ENCODE peak calls at places on chromosomes 13 and 19, in ten cellular contexts. Z, B, J, U, P, M, R, G, A and O are unnamed samples. For H3K4me1 and H3K9me3, the result is how much of the 10 kb centered on the place peaks cover.

GRCh38 chr13:23384111-23384510 is 49.4 kb downstream of the SACS start:
- DNase-seq in A (peak), Z (no peak), G (no peak), M (no peak), P (no peak), B (no peak), U (no peak), J (no peak), R (no peak), O (no peak)

GRCh38 chr19:33971073-33971472 is 174.4 kb downstream of the KCTD15 start:
- DNase-seq in J (no peak), A (no peak), Z (no peak), G (no peak), R (no peak), P (no peak), B (no peak), U (no peak), M (no peak), O (no peak)

GRCh38 chr13:48853381-48854102 is 122.2 kb upstream of the FNDC3A start:
- DNase-seq in G (no peak), J (no peak), B (no peak), A (peak), M (no peak), P (peak), Z (no peak), U (peak), R (no peak), O (no peak)

GRCh38 chr19:42280761-42281174 is 11.7 kb downstream of the CIC start:
- DNase-seq in A (peak), B (no peak), G (peak), U (no peak), M (no peak), J (no peak), P (no peak), R (no peak), Z (no peak), O (no peak)

GRCh38 chr13:23159205-23159586 is 21.6 kb upstream of the SGCG start:
- DNase-seq in M (peak), P (peak), Z (no peak), G (peak), J (no peak), R (peak), A (peak), U (no peak), B (no peak), O (peak)

GRCh38 chr19:52102163-52102562 is 6.6 kb upstream of the ZNF841 start:
- DNase-seq in Z (no peak), U (no peak), B (no peak), G (no peak), A (no peak), M (no peak), P (no peak), J (no peak), R (no peak), O (no peak)

GRCh38 chr13:26502826-26503225 is 54.7 kb upstream of the WASF3 start:
- DNase-seq in U (no peak), A (peak), B (peak), Z (no peak), R (no peak), J (no peak), M (peak), P (peak), G (no peak), O (peak)

GRCh38 chr19:5326986-5327623 is 13.5 kb downstream of the PTPRS start:
- DNase-seq in R (no peak), J (no peak), P (no peak), A (no peak), G (no peak), B (no peak), U (no peak), Z (no peak), M (peak), O (no peak)

GRCh38 chr13:71634605-71635443 is 232.2 kb downstream of the DACH1 start:
- DNase-seq in B (no peak), U (no peak), R (no peak), Z (no peak), M (no peak), P (no peak), A (peak), G (no peak), J (no peak), O (no peak)

GRCh38 chr19:35090795-35091214 is 24.8 kb upstream of the FXYD3 start:
- DNase-seq in U (no peak), J (no peak), G (no peak), R (no peak), P (no peak), M (peak), A (no peak), Z (no peak), B (no peak), O (no peak)

GRCh38 chr19:5623397-5624153 is 692 bp downstream of the SAFB start:
- DNase-seq in B (no peak), A (no peak), Z (no peak), U (no peak), R (no peak), P (no peak), G (no peak), J (peak), M (peak), O (no peak)

GRCh38 chr13:60758637-60759036 is 361.6 kb downstream of the TDRD3 start:
- DNase-seq in G (no peak), U (no peak), P (no peak), B (no peak), M (no peak), A (no peak), Z (no peak), J (no peak), R (no peak), O (no peak)

GRCh38 chr13:46648166-46648607 is 95.2 kb downstream of the LRCH1 start:
- DNase-seq in G (no peak), M (peak), B (no peak), P (peak), J (peak), A (peak), U (no peak), Z (no peak), R (no peak), O (no peak)

GRCh38 chr13:55266644-55267043 is 1874.1 kb upstream of the PRR20A start:
- DNase-seq in J (no peak), G (no peak), Z (no peak), U (no peak), P (no peak), B (no peak), A (no peak), M (no peak), R (no peak), O (no peak)

GRCh38 chr13:37226966-37227365 is 121.5 kb upstream of the CSNK1A1L start:
- DNase-seq in M (no peak), P (no peak), G (no peak), A (peak), U (no peak), Z (no peak), J (no peak), B (no peak), R (no peak), O (no peak)

GRCh38 chr19:34165295-34165738 is 7.0 kb upstream of the LSM14A start:
- DNase-seq in A (no peak), R (peak), M (no peak), J (no peak), U (no peak), P (no peak), Z (no peak), G (no peak), B (no peak), O (no peak)

GRCh38 chr13:66159526-66159925 is 1070.6 kb downstream of the PCDH9 start:
- DNase-seq in U (no peak), B (no peak), P (no peak), A (no peak), J (no peak), Z (no peak), M (no peak), R (no peak), G (no peak), O (no peak)

GRCh38 chr13:40096357-40096911 is 441.0 kb downstream of the COG6 start:
- DNase-seq in Z (peak), J (peak), G (no peak), P (no peak), A (no peak), B (no peak), U (no peak), M (no peak), R (no peak), O (no peak)

GRCh38 chr13:22285867-22286632 is 615.2 kb downstream of the FGF9 start:
- DNase-seq in R (no peak), Z (no peak), P (no peak), G (no peak), M (no peak), A (no peak), B (no peak), U (no peak), J (no peak), O (no peak)

GRCh38 chr13:41565221-41565620 is 107.9 kb downstream of the RGCC start:
- DNase-seq in B (no peak), G (no peak), R (no peak), P (peak), U (no peak), A (peak), Z (no peak), M (no peak), J (no peak), O (no peak)

GRCh38 chr19:45276284-45276687 is 25.2 kb downstream of the MARK4 start:
- DNase-seq in G (no peak), R (no peak), P (peak), A (peak), Z (no peak), U (no peak), M (no peak), J (no peak), B (no peak), O (peak)

GRCh38 chr19:48968813-48969218 is 3.7 kb downstream of the FTL start:
- DNase-seq in B (no peak), M (no peak), A (no peak), Z (no peak), R (no peak), U (no peak), P (no peak), J (no peak), G (peak), O (no peak)
- H3K4me1 ChIP-seq in B (under half), M (under half), A (under half), Z (under half), R (under half), U (under half), P (under half), J (under half), G (under half), O (under half)

GRCh38 chr13:31107109-31107508 is 54.6 kb downstream of the HSPH1 start:
- DNase-seq in M (no peak), G (no peak), Z (no peak), P (no peak), R (no peak), U (no peak), B (no peak), A (no peak), J (no peak), O (no peak)
- H3K9me3 ChIP-seq in M (under half), G (under half), Z (under half), P (under half), R (under half), U (under half), B (under half), A (under half), J (under half), O (under half)

GRCh38 chr19:38695832-38696732 is 48.2 kb downstream of the CAPN12 start:
- DNase-seq in R (no peak), Z (no peak), P (no peak), B (no peak), M (no peak), G (peak), A (no peak), U (peak), J (no peak), O (no peak)
- H3K4me1 ChIP-seq in R (half or more), Z (under half), P (under half), B (half or more), M (under half), G (half or more), A (under half), U (half or more), J (under half), O (under half)

GRCh38 chr19:56554272-56554869 is 12.9 kb upstream of the ZNF470 start:
- DNase-seq in B (no peak), P (peak), J (no peak), R (no peak), G (no peak), A (no peak), M (no peak), U (no peak), Z (no peak), O (no peak)
- H3K9me3 ChIP-seq in B (half or more), P (under half), J (half or more), R (half or more), G (under half), A (half or more), M (half or more), U (half or more), Z (under half), O (under half)

GRCh38 chr19:49413348-49413747 is 9.9 kb downstream of the PTH2 start:
- DNase-seq in P (peak), J (no peak), A (peak), G (no peak), Z (no peak), M (no peak), U (peak), R (no peak), B (no peak), O (no peak)
- H3K4me1 ChIP-seq in P (under half), J (under half), A (under half), G (under half), Z (under half), M (under half), U (under half), R (under half), B (under half), O (under half)

DNA sequence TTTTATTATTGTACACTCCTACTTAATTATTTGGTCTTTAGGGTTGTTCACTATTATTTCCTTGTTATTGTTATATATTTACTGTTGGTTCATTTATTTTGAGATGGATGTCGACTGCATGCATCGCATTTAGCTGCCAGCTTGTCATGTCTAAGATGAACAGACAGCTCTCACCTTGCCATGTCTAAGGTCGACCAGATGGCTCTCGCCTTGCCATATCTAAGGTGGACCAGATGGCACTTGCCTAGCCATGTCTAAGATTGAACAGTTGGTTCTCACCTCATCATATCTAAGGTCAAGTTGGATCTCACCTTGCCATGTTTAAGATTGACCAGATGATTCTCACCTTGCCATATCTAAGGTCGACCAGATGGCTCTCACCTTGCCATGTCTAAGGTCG is 1440.9 kb downstream of the UQCRFS1 start:
- DNase-seq in P (no peak), A (no peak), Z (no peak), R (no peak), G (no peak), B (no peak), J (no peak), M (no peak), U (no peak), O (no peak)
- H3K9me3 ChIP-seq in P (under half), A (under half), Z (under half), R (under half), G (under half), B (half or more), J (under half), M (half or more), U (under half), O (under half)

GRCh38 chr19:18905520-18906236 is 9.7 kb upstream of the CERS1 start:
- DNase-seq in P (no peak), A (no peak), U (no peak), J (no peak), B (no peak), R (no peak), Z (no peak), M (no peak), G (no peak), O (peak)
- H3K4me1 ChIP-seq in P (under half), A (under half), U (under half), J (under half), B (under half), R (under half), Z (under half), M (under half), G (under half), O (under half)

DNA sequence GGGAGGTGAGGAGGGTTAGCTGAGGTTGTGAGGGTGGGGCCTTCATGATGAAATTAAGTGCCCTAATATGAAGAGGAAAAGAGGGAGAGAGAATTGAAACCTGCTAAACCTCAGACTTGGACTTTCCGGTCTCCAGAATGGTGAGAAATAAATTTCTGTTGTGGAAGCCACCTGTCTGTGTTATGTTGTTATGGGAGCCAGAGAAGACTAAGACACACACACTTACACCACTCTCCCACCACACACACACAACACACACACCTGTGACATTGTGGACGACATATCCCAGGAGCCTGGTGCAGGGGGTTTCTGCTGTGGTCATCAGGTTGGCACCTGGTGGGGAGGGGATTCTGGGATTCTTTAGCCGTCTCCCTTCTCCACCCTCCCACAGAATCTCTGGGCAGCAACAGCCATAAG is 14.0 kb downstream of the KLK4 start:
- DNase-seq in M (no peak), P (no peak), Z (no peak), J (no peak), B (no peak), A (no peak), U (no peak), G (no peak), R (no peak), O (no peak)
- H3K9me3 ChIP-seq in M (under half), P (under half), Z (under half), J (under half), B (under half), A (under half), U (under half), G (under half), R (under half), O (under half)

DNA sequence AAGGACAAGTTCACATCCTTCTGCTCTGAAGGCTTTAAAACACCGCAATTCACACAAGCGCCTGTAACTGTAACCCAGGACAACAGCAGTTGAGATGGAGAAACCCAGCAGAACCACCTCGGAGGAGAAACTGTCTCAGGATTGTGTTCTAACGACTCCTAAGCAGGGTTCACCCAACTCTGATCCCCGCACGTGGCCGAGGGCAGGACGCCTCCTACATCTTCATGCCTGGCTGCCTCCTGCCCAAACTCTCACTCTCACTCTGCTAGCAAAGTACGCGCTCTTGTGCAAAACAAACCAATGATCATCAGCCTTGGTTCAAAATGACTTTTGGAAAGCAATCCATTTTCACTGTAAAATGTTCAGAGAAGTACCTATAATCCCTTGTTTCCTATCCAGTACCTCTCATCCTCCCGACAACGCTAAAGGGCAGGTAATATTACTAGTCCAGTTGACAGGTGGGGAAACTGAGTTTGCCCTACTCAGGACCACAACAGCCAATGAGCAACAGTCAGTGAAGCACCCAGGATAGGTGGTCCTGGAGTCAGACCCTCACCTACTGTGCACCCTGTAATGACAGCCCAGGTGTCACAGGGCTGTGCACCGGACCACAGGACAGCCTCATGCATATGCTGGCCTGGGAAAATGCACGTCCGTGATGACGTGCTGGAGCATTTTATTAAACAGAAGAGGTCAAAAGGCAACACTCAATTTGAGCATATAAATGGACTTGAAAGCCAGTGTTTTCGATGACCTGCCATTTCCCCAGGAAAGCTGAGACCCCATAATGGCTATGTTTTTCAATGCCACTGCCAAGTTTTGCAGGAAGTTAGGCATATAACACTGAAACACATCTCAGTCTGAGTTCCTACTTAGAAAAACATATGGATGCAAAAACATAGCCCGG is 25.4 kb downstream of the EPS15L1 start:
- DNase-seq in B (no peak), J (peak), A (peak), Z (no peak), R (no peak), M (no peak), G (peak), P (no peak), U (no peak), O (no peak)
- H3K4me1 ChIP-seq in B (under half), J (under half), A (under half), Z (under half), R (half or more), M (under half), G (under half), P (under half), U (half or more), O (under half)

GRCh38 chr19:11784356-11784755 is 14.0 kb upstream of the ZNF491 start:
- DNase-seq in A (no peak), M (no peak), J (no peak), U (no peak), B (no peak), R (no peak), P (no peak), Z (no peak), G (no peak), O (no peak)

GRCh38 chr19:11781295-11782057 is 14.7 kb downstream of the ZNF441 start:
- DNase-seq in P (peak), J (no peak), A (peak), B (no peak), U (no peak), Z (no peak), R (no peak), G (no peak), M (no peak), O (no peak)

GRCh38 chr19:11783767-11784166 is 14.6 kb upstream of the ZNF491 start:
- DNase-seq in R (no peak), P (no peak), B (no peak), Z (no peak), U (no peak), M (no peak), A (no peak), G (no peak), J (no peak), O (no peak)

DNA sequence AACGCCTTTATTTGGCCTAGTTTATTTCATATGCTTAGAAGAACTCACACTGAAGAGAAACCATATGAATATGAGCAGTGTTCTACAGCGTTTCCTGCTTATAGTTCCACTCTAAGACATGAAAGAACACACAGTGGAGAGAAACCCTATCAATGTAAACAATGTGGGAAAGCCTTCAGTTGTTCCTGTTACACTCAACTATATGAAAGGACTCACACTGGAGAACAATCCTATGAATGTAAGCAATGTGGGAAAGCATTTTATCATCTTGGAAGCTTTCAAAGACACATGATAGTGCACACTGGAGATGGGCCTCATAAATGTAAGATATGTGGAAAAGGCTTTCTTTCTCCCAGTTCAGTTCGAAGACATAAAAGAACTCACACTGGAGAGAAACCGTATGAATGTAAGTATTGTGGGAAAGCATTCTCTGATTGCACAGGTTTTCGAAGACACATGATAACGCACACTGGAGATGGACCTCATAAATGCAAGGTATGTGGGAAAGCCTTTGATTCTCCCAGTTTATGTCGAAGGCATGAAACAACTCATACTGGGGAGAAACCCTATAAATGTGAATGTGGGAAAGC is 13.7 kb downstream of the ZNF441 start:
- DNase-seq in A (no peak), P (no peak), J (no peak), Z (no peak), U (no peak), B (no peak), M (no peak), G (no peak), R (no peak), O (no peak)
- H3K9me3 ChIP-seq in A (half or more), P (under half), J (half or more), Z (under half), U (half or more), B (half or more), M (half or more), G (under half), R (half or more), O (under half)